ENCODE peak calls at places on chromosomes 4 and X, in five cellular contexts. K is GM03348, Z is fibroblast of gingiva, V is astrocyte of the spinal cord, N is globus pallidus. Q is an unnamed sample.

GRCh38 chr4:108355523-108356208 is 186.9 kb upstream of the LEF1 start:
- DNase-seq in K (no peak), Z (no peak), V (no peak), N (no peak), Q (no peak)

GRCh38 chr4:185853841-185854240 is 41.8 kb upstream of the SORBS2 start:
- DNase-seq in K (no peak), Z (no peak), V (no peak), N (no peak), Q (no peak)

GRCh38 chr4:153651961-153652784 is 31.9 kb upstream of the TLR2 start:
- DNase-seq in K (no peak), Z (peak; percentile 60), V (peak; percentile 36), N (peak; percentile 45), Q (peak; percentile 18)

GRCh38 chr4:146059865-146060264 is 115.7 kb upstream of the LSM6 start:
- DNase-seq in K (no peak), Z (no peak), V (no peak), N (no peak), Q (no peak)

GRCh38 chrX:47885501-47885900 is 48.8 kb downstream of the ZNF81 start:
- DNase-seq in K (no peak), Z (no peak), V (no peak), N (no peak), Q (no peak)

GRCh38 chrX:15849555-15849954 is 5.1 kb downstream of the AP1S2 start:
- DNase-seq in K (no peak), Z (no peak), V (peak; percentile 20), N (no peak), Q (peak; percentile 22)

GRCh38 chr4:22179124-22179874 is 230.7 kb upstream of the KCNIP4 start:
- DNase-seq in K (peak; percentile 77), Z (peak; percentile 64), V (peak; percentile 93), N (no peak), Q (peak; percentile 86)

GRCh38 chr4:8328866-8329559 is 59.5 kb downstream of the HTRA3 start:
- DNase-seq in K (no peak), Z (no peak), V (no peak), N (no peak), Q (no peak)

GRCh38 chr4:53346920-53347852 is 18.7 kb downstream of the SCFD2 start:
- DNase-seq in K (peak; percentile 67), Z (peak; percentile 47), V (peak; percentile 32), N (no peak), Q (peak; percentile 65)

GRCh38 chr4:147136308-147136707 is 190.6 kb upstream of the TTC29 start:
- DNase-seq in K (no peak), Z (peak; percentile 51), V (peak; percentile 73), N (no peak), Q (no peak)

GRCh38 chr4:141810702-141811365 is 174.5 kb downstream of the IL15 start:
- DNase-seq in K (no peak), Z (no peak), V (peak; percentile 49), N (no peak), Q (no peak)

GRCh38 chr4:8380511-8381415 is 59.8 kb downstream of the ACOX3 start:
- DNase-seq in K (no peak), Z (no peak), V (no peak), N (no peak), Q (no peak)

GRCh38 chrX:7088968-7089615 is 58.4 kb upstream of the STS start:
- DNase-seq in K (no peak), Z (no peak), V (no peak), N (no peak), Q (no peak)

GRCh38 chr4:56106755-56107154 is 158.0 kb downstream of the CEP135 start:
- DNase-seq in K (no peak), Z (no peak), V (no peak), N (no peak), Q (no peak)

GRCh38 chr4:30537462-30537861 is 182.7 kb upstream of the PCDH7 start:
- DNase-seq in K (peak; percentile 47), Z (peak; percentile 4), V (peak; percentile 90), N (no peak), Q (peak; percentile 71)

GRCh38 chrX:8632949-8633348 is 99.0 kb downstream of the ANOS1 start:
- DNase-seq in K (no peak), Z (no peak), V (no peak), N (no peak), Q (no peak)

GRCh38 chr4:148225639-148226038 is 216.6 kb downstream of the NR3C2 start:
- DNase-seq in K (peak; percentile 29), Z (no peak), V (no peak), N (no peak), Q (no peak)

GRCh38 chr4:175874290-175874689 is 62.2 kb upstream of the GPM6A start:
- DNase-seq in K (no peak), Z (no peak), V (no peak), N (no peak), Q (no peak)

GRCh38 chr4:867526-868250 is 41.8 kb upstream of the CPLX1 start:
- DNase-seq in K (no peak), Z (no peak), V (no peak), N (no peak), Q (no peak)

GRCh38 chr4:25178838-25179261 is 18.6 kb upstream of the SEPSECS start:
- DNase-seq in K (no peak), Z (no peak), V (no peak), N (no peak), Q (no peak)

GRCh38 chr4:15238720-15239119 is 189.1 kb upstream of the C1QTNF7 start:
- DNase-seq in K (peak; percentile 82), Z (peak; percentile 42), V (peak; percentile 59), N (peak; percentile 28), Q (peak; percentile 64)